ENCODE peak calls at places on chromosomes 11 and 22, in seven cellular contexts. One of them, this sample, is unnamed.
A peak's percentile ranks its signal among the peaks of the same experiment; 100 is the strongest.

GRCh38 chr22:19527861-19528417 is 3.7 kb upstream of the CLDN5 start:
- DNase-seq in transverse colon: no peak
- DNase-seq in neuronal stem cell: no peak
- DNase-seq in pancreas: no peak
- DNase-seq in cardiac muscle cell: no peak
- DNase-seq in neural progenitor cell: no peak
- DNase-seq in HCT116: no peak
- DNase-seq in this sample: no peak

GRCh38 chr11:9459573-9460321 is 1.1 kb upstream of the ZNF143 start:
- DNase-seq in transverse colon: peak; percentile 27
- DNase-seq in neuronal stem cell: peak; percentile 17
- DNase-seq in pancreas: no peak
- DNase-seq in cardiac muscle cell: peak; percentile 79
- DNase-seq in neural progenitor cell: no peak
- DNase-seq in HCT116: peak; percentile 22
- DNase-seq in this sample: peak; percentile 7

GRCh38 chr11:48164836-48165235 is 51.8 kb upstream of the OR4B1 start:
- DNase-seq in transverse colon: no peak
- DNase-seq in neuronal stem cell: no peak
- DNase-seq in pancreas: no peak
- DNase-seq in cardiac muscle cell: no peak
- DNase-seq in neural progenitor cell: no peak
- DNase-seq in HCT116: no peak
- DNase-seq in this sample: no peak

GRCh38 chr11:28049338-28050216 is 58.4 kb downstream of the KIF18A start:
- DNase-seq in transverse colon: no peak
- DNase-seq in neuronal stem cell: no peak
- DNase-seq in pancreas: no peak
- DNase-seq in cardiac muscle cell: peak; percentile 18
- DNase-seq in neural progenitor cell: no peak
- DNase-seq in HCT116: peak; percentile 76
- DNase-seq in this sample: no peak

GRCh38 chr11:92225563-92226308 is 1.1 kb downstream of the FAT3 start:
- DNase-seq in transverse colon: no peak
- DNase-seq in neuronal stem cell: peak; percentile 60
- DNase-seq in pancreas: no peak
- DNase-seq in cardiac muscle cell: peak; percentile 13
- DNase-seq in neural progenitor cell: peak; percentile 77
- DNase-seq in HCT116: no peak
- DNase-seq in this sample: no peak

GRCh38 chr11:16604784-16605439 is 133.5 kb upstream of the C11orf58 start:
- DNase-seq in transverse colon: peak; percentile 59
- DNase-seq in neuronal stem cell: peak; percentile 40
- DNase-seq in pancreas: peak; percentile 77
- DNase-seq in cardiac muscle cell: peak; percentile 59
- DNase-seq in neural progenitor cell: peak; percentile 72
- DNase-seq in HCT116: no peak
- DNase-seq in this sample: no peak

GRCh38 chr22:21015051-21016006 is at the start of gene P2RX6:
- DNase-seq in transverse colon: no peak
- DNase-seq in neuronal stem cell: no peak
- DNase-seq in pancreas: no peak
- DNase-seq in cardiac muscle cell: no peak
- DNase-seq in neural progenitor cell: no peak
- DNase-seq in HCT116: no peak
- DNase-seq in this sample: no peak

GRCh38 chr11:118912742-118913410 is 12.8 kb downstream of the BCL9L start:
- DNase-seq in transverse colon: peak; percentile 62
- DNase-seq in neuronal stem cell: no peak
- DNase-seq in pancreas: no peak
- DNase-seq in cardiac muscle cell: no peak
- DNase-seq in neural progenitor cell: no peak
- DNase-seq in HCT116: no peak
- DNase-seq in this sample: no peak

GRCh38 chr22:39719559-39720450 is 149.3 kb downstream of the CACNA1I start:
- DNase-seq in transverse colon: no peak
- DNase-seq in neuronal stem cell: no peak
- DNase-seq in pancreas: no peak
- DNase-seq in cardiac muscle cell: peak; percentile 2
- DNase-seq in neural progenitor cell: no peak
- DNase-seq in HCT116: no peak
- DNase-seq in this sample: no peak

GRCh38 chr11:71446942-71447688 is 1.1 kb downstream of the DHCR7 start:
- DNase-seq in transverse colon: peak; percentile 28
- DNase-seq in neuronal stem cell: no peak
- DNase-seq in pancreas: no peak
- DNase-seq in cardiac muscle cell: peak; percentile 85
- DNase-seq in neural progenitor cell: peak; percentile 66
- DNase-seq in HCT116: no peak
- DNase-seq in this sample: peak; percentile 7

GRCh38 chr11:65692367-65692766 is 19.7 kb upstream of the KAT5 start:
- DNase-seq in transverse colon: peak; percentile 75
- DNase-seq in neuronal stem cell: no peak
- DNase-seq in pancreas: no peak
- DNase-seq in cardiac muscle cell: no peak
- DNase-seq in neural progenitor cell: no peak
- DNase-seq in HCT116: no peak
- DNase-seq in this sample: no peak

GRCh38 chr11:60725592-60725991 is 1.1 kb downstream of the MS4A18 start:
- DNase-seq in transverse colon: no peak
- DNase-seq in neuronal stem cell: no peak
- DNase-seq in pancreas: no peak
- DNase-seq in cardiac muscle cell: no peak
- DNase-seq in neural progenitor cell: no peak
- DNase-seq in HCT116: no peak
- DNase-seq in this sample: no peak

GRCh38 chr11:75510626-75511025 is 15.1 kb downstream of the GDPD5 start:
- DNase-seq in transverse colon: no peak
- DNase-seq in neuronal stem cell: no peak
- DNase-seq in pancreas: no peak
- DNase-seq in cardiac muscle cell: no peak
- DNase-seq in neural progenitor cell: no peak
- DNase-seq in HCT116: no peak
- DNase-seq in this sample: no peak

GRCh38 chr22:47154621-47155081 is 392.2 kb downstream of the TBC1D22A start:
- DNase-seq in transverse colon: no peak
- DNase-seq in neuronal stem cell: no peak
- DNase-seq in pancreas: peak; percentile 94
- DNase-seq in cardiac muscle cell: peak; percentile 79
- DNase-seq in neural progenitor cell: no peak
- DNase-seq in HCT116: no peak
- DNase-seq in this sample: peak; percentile 38

GRCh38 chr11:61297741-61298140 is 2.6 kb upstream of the VWCE start:
- DNase-seq in transverse colon: no peak
- DNase-seq in neuronal stem cell: no peak
- DNase-seq in pancreas: no peak
- DNase-seq in cardiac muscle cell: peak; percentile 97
- DNase-seq in neural progenitor cell: no peak
- DNase-seq in HCT116: no peak
- DNase-seq in this sample: peak; percentile 41

GRCh38 chr11:12968836-12969235 is 40.3 kb upstream of the RASSF10 start:
- DNase-seq in transverse colon: no peak
- DNase-seq in neuronal stem cell: no peak
- DNase-seq in pancreas: no peak
- DNase-seq in cardiac muscle cell: no peak
- DNase-seq in neural progenitor cell: no peak
- DNase-seq in HCT116: no peak
- DNase-seq in this sample: no peak

GRCh38 chr22:47333625-47334024 is 571.2 kb downstream of the TBC1D22A start:
- DNase-seq in transverse colon: no peak
- DNase-seq in neuronal stem cell: no peak
- DNase-seq in pancreas: no peak
- DNase-seq in cardiac muscle cell: peak; percentile 72
- DNase-seq in neural progenitor cell: no peak
- DNase-seq in HCT116: peak; percentile 56
- DNase-seq in this sample: peak; percentile 48

GRCh38 chr11:65524010-65524746 is 705 bp upstream of the SCYL1 start:
- DNase-seq in transverse colon: peak; percentile 46
- DNase-seq in neuronal stem cell: no peak
- DNase-seq in pancreas: peak; percentile 76
- DNase-seq in cardiac muscle cell: no peak
- DNase-seq in neural progenitor cell: no peak
- DNase-seq in HCT116: no peak
- DNase-seq in this sample: no peak

GRCh38 chr22:41009222-41009948 is 58.2 kb downstream of the RBX1 start:
- DNase-seq in transverse colon: no peak
- DNase-seq in neuronal stem cell: no peak
- DNase-seq in pancreas: no peak
- DNase-seq in cardiac muscle cell: peak; percentile 27
- DNase-seq in neural progenitor cell: no peak
- DNase-seq in HCT116: no peak
- DNase-seq in this sample: peak; percentile 85

GRCh38 chr11:127451852-127452251 is 451.3 kb upstream of the KIRREL3 start:
- DNase-seq in transverse colon: no peak
- DNase-seq in neuronal stem cell: no peak
- DNase-seq in pancreas: no peak
- DNase-seq in cardiac muscle cell: no peak
- DNase-seq in neural progenitor cell: no peak
- DNase-seq in HCT116: no peak
- DNase-seq in this sample: no peak

GRCh38 chr11:44568358-44568705 is 2.9 kb downstream of the CD82 start:
- DNase-seq in transverse colon: no peak
- DNase-seq in neuronal stem cell: no peak
- DNase-seq in pancreas: no peak
- DNase-seq in cardiac muscle cell: no peak
- DNase-seq in neural progenitor cell: no peak
- DNase-seq in HCT116: no peak
- DNase-seq in this sample: no peak

GRCh38 chr11:114166897-114167323 is 107.4 kb downstream of the ZBTB16 start:
- DNase-seq in transverse colon: no peak
- DNase-seq in neuronal stem cell: no peak
- DNase-seq in pancreas: no peak
- DNase-seq in cardiac muscle cell: peak; percentile 94
- DNase-seq in neural progenitor cell: no peak
- DNase-seq in HCT116: no peak
- DNase-seq in this sample: peak; percentile 20

GRCh38 chr11:7892751-7893356 is 38.2 kb downstream of the OR10A6 start:
- DNase-seq in transverse colon: no peak
- DNase-seq in neuronal stem cell: peak; percentile 35
- DNase-seq in pancreas: no peak
- DNase-seq in cardiac muscle cell: peak; percentile 76
- DNase-seq in neural progenitor cell: peak; percentile 60
- DNase-seq in HCT116: peak; percentile 22
- DNase-seq in this sample: peak; percentile 50

GRCh38 chr22:49975543-49976389 is 15.2 kb downstream of the PIM3 start:
- DNase-seq in transverse colon: peak; percentile 37
- DNase-seq in neuronal stem cell: no peak
- DNase-seq in pancreas: peak; percentile 43
- DNase-seq in cardiac muscle cell: peak; percentile 33
- DNase-seq in neural progenitor cell: peak; percentile 52
- DNase-seq in HCT116: no peak
- DNase-seq in this sample: no peak

GRCh38 chr11:75924966-75925784 is 110.2 kb downstream of the UVRAG start:
- DNase-seq in transverse colon: no peak
- DNase-seq in neuronal stem cell: no peak
- DNase-seq in pancreas: no peak
- DNase-seq in cardiac muscle cell: peak; percentile 31
- DNase-seq in neural progenitor cell: peak; percentile 42
- DNase-seq in HCT116: no peak
- DNase-seq in this sample: no peak

GRCh38 chr22:19337137-19337536 is 45.6 kb upstream of the CLTCL1 start:
- DNase-seq in transverse colon: no peak
- DNase-seq in neuronal stem cell: no peak
- DNase-seq in pancreas: no peak
- DNase-seq in cardiac muscle cell: no peak
- DNase-seq in neural progenitor cell: no peak
- DNase-seq in HCT116: no peak
- DNase-seq in this sample: no peak

GRCh38 chr11:1565173-1565903 is 6.7 kb downstream of the DUSP8 start:
- DNase-seq in transverse colon: no peak
- DNase-seq in neuronal stem cell: no peak
- DNase-seq in pancreas: peak; percentile 53
- DNase-seq in cardiac muscle cell: no peak
- DNase-seq in neural progenitor cell: no peak
- DNase-seq in HCT116: no peak
- DNase-seq in this sample: no peak

DNA sequence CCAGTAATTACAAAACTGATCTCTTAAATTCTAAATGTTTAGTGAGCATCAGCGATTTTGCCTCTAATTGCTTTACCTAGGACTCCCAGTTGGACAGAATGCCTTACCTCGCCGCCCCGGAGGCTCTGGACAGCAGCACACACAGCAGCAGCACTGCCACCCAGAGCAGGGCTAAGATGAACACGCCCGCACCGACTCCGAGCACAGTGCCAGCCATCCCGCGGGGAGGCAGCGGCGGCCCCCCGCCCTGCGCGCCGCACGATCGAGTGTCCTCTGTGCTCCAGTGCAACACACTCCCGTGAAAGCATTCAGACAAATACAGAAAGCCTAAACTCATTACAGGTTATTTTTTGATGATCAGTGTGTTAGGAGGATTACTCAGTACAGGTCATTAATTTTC is 9.4 kb downstream of the TMEM218 start:
- DNase-seq in transverse colon: no peak
- DNase-seq in neuronal stem cell: no peak
- DNase-seq in pancreas: no peak
- DNase-seq in cardiac muscle cell: no peak
- DNase-seq in neural progenitor cell: no peak
- DNase-seq in HCT116: no peak
- DNase-seq in this sample: no peak
- H3K27ac ChIP-seq in transverse colon: peak overlapping the region; percentile 56
- H3K27ac ChIP-seq in neuronal stem cell: no peak overlapping the region
- H3K27ac ChIP-seq in pancreas: no peak overlapping the region
- H3K27ac ChIP-seq in cardiac muscle cell: peak overlapping the region; percentile 81
- H3K27ac ChIP-seq in neural progenitor cell: no peak overlapping the region
- H3K27ac ChIP-seq in HCT116: no peak overlapping the region
- H3K27ac ChIP-seq in this sample: no peak overlapping the region

GRCh38 chr11:63847363-63847762 is 8.5 kb downstream of the MARK2 start:
- DNase-seq in transverse colon: no peak
- DNase-seq in neuronal stem cell: no peak
- DNase-seq in pancreas: peak; percentile 77
- DNase-seq in cardiac muscle cell: no peak
- DNase-seq in neural progenitor cell: no peak
- DNase-seq in HCT116: no peak
- DNase-seq in this sample: no peak
- H3K27ac ChIP-seq in transverse colon: peak overlapping the region; percentile 5
- H3K27ac ChIP-seq in neuronal stem cell: no peak overlapping the region
- H3K27ac ChIP-seq in pancreas: peak overlapping the region; percentile 81
- H3K27ac ChIP-seq in cardiac muscle cell: peak overlapping the region; percentile 23
- H3K27ac ChIP-seq in neural progenitor cell: peak overlapping the region; percentile 38
- H3K27ac ChIP-seq in HCT116: peak overlapping the region; percentile 14
- H3K27ac ChIP-seq in this sample: no peak overlapping the region

DNA sequence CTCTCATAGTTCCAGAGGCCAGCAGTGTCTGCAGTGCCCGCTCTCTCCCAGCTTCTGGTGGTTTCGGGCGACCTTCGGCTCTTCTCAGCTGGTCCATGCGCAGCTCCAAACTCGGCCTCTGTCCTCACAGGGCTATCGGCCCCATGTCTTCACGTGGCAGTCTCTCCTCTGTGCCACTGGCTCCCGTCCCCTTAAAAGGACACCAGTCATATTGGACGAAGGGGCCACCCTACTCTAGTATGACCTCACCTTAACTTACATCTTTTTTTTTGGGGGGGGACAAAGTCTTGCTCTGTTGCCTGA is 13.8 kb downstream of the LTO1 start:
- DNase-seq in transverse colon: no peak
- DNase-seq in neuronal stem cell: no peak
- DNase-seq in pancreas: no peak
- DNase-seq in cardiac muscle cell: no peak
- DNase-seq in neural progenitor cell: no peak
- DNase-seq in HCT116: no peak
- DNase-seq in this sample: no peak
- H3K27ac ChIP-seq in transverse colon: no peak overlapping the region
- H3K27ac ChIP-seq in neuronal stem cell: no peak overlapping the region
- H3K27ac ChIP-seq in pancreas: no peak overlapping the region
- H3K27ac ChIP-seq in cardiac muscle cell: no peak overlapping the region
- H3K27ac ChIP-seq in neural progenitor cell: no peak overlapping the region
- H3K27ac ChIP-seq in HCT116: no peak overlapping the region
- H3K27ac ChIP-seq in this sample: no peak overlapping the region

GRCh38 chr22:27719033-27719341 is 82.6 kb downstream of the MN1 start:
- DNase-seq in transverse colon: no peak
- DNase-seq in neuronal stem cell: no peak
- DNase-seq in pancreas: no peak
- DNase-seq in cardiac muscle cell: no peak
- DNase-seq in neural progenitor cell: no peak
- DNase-seq in HCT116: no peak
- DNase-seq in this sample: no peak
- H3K27ac ChIP-seq in transverse colon: no peak overlapping the region
- H3K27ac ChIP-seq in neuronal stem cell: no peak overlapping the region
- H3K27ac ChIP-seq in pancreas: no peak overlapping the region
- H3K27ac ChIP-seq in cardiac muscle cell: no peak overlapping the region
- H3K27ac ChIP-seq in neural progenitor cell: no peak overlapping the region
- H3K27ac ChIP-seq in HCT116: peak overlapping the region; percentile 67
- H3K27ac ChIP-seq in this sample: no peak overlapping the region